ENCODE peak calls at places on chromosomes 7 and 10, in five cellular contexts. N is lower leg skin, T is endothelial cell of umbilical vein, P is uterus, G is A549. V is an unnamed sample.

GRCh38 chr7:140209866-140210609 is 33.3 kb upstream of the KDM7A start:
- DNase-seq in T (no peak), G (no peak), P (no peak), N (no peak), V (no peak)

GRCh38 chr7:23287612-23288011 is 11.5 kb upstream of the MALSU1 start:
- DNase-seq in T (no peak), G (no peak), N (no peak), P (no peak), V (no peak)

GRCh38 chr10:21528452-21529235 is 3.2 kb upstream of the SKIDA1 start:
- DNase-seq in T (peak), N (no peak), P (no peak), G (no peak), V (no peak)

GRCh38 chr7:129831424-129832058 is 121.2 kb downstream of the UBE2H start:
- DNase-seq in P (peak), G (peak), N (no peak), T (peak), V (no peak)

GRCh38 chr10:68223535-68224165 is 8.3 kb downstream of the ATOH7 start:
- DNase-seq in G (no peak), N (no peak), T (no peak), P (no peak), V (no peak)

GRCh38 chr10:114045071-114045737 is 1.5 kb downstream of the ADRB1 start:
- DNase-seq in G (no peak), N (peak), T (peak), P (no peak), V (peak)

GRCh38 chr7:150368098-150368883 is at the start of gene REPIN1:
- DNase-seq in T (peak), P (peak), G (peak), N (peak), V (peak)

GRCh38 chr7:91082038-91082437 is 182.2 kb upstream of the FZD1 start:
- DNase-seq in T (no peak), P (no peak), G (no peak), N (no peak), V (no peak)

GRCh38 chr10:110411047-110411410 is 86.7 kb upstream of the DUSP5 start:
- DNase-seq in T (peak), G (no peak), P (peak), N (no peak), V (no peak)

GRCh38 chr10:93993782-93994668 is at the start of gene PLCE1:
- DNase-seq in T (no peak), N (peak), G (peak), P (peak), V (peak)

GRCh38 chr10:28177944-28178637 is 124.8 kb downstream of the MPP7 start:
- DNase-seq in P (no peak), G (no peak), N (no peak), T (peak), V (no peak)

GRCh38 chr7:100563809-100564400 is 9.8 kb downstream of the SAP25 start:
- DNase-seq in N (peak), T (peak), G (peak), P (peak), V (peak)

GRCh38 chr7:27188666-27189559 is 3.9 kb upstream of the HOXA11 start:
- DNase-seq in T (peak), G (no peak), P (peak), N (peak), V (no peak)

GRCh38 chr7:79284226-79284625 is 169.2 kb downstream of the MAGI2 start:
- DNase-seq in G (no peak), P (no peak), N (no peak), T (no peak), V (no peak)

GRCh38 chr7:17490825-17491224 is 192.4 kb downstream of the AHR start:
- DNase-seq in N (no peak), G (no peak), P (no peak), T (no peak), V (no peak)

GRCh38 chr7:43758029-43758860 is at the start of gene BLVRA:
- DNase-seq in G (peak), P (peak), N (peak), T (peak), V (peak)
- TF ChIP-seq POLR2A in G (peak), P (peak), N (no peak), T (no peak), V (no peak)

GRCh38 chr7:327991-328702 is 38.2 kb downstream of the FOXL3 start:
- DNase-seq in G (no peak), P (no peak), T (no peak), N (no peak), V (no peak)
- TF ChIP-seq POLR2A in G (no peak), P (no peak), T (no peak), N (no peak), V (no peak)

DNA sequence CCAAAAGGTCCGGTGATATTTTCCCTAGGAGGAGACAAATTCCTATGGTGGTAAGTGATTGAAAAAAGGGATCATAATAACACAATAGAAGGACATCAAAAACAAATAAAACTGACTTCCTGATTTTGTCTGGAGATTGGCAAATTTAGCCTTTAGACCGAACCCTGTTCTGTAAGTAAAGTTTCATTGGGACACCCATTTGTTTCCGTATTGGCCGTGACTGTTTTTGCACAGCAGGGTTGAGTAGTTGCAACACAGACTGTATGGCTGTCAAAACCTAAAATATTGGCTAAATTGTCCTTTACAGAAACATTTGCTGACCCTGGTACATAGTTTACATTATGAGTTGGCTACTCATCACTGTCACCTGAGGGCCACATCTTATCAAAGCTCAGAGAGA is 168.7 kb downstream of the PRKCQ start:
- DNase-seq in N (no peak), P (no peak), G (no peak), T (no peak), V (no peak)
- TF ChIP-seq POLR2A in N (no peak), P (no peak), G (no peak), T (no peak), V (no peak)

GRCh38 chr7:132379292-132379691 is 197.0 kb downstream of the PLXNA4 start:
- DNase-seq in P (no peak), N (no peak), G (no peak), T (no peak), V (no peak)
- TF ChIP-seq POLR2A in P (no peak), N (no peak), G (no peak), T (no peak), V (no peak)

DNA sequence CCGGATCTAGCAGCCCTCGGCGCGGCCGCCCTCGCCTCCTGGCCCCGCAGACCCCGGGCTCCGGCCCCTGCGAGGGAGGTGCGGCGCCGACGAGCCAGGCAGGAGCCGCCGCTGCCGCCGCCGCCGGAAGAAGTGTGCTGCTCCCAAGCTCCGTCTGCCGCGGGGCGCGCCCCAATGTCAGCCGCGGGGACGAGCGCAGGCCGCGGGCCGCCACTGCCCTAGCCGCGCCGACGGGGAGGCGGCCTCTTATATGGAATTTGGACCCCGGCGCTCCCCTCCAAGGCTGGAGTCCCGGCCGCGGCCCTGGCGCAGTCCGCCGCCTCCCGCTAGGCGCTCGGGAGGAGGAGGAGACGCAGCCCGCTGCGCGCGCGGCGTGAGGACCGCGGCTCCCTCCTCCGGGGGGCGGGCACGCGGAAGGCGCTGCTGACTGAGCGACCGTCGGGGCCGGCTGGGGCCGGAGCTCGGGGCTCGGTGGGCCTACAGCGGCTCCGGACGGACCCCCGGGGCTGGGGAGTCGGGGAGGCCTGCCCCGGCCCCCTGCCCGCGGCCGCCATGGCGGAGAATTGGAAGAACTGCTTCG is at the start of gene TRIM8:
- DNase-seq in T (peak), P (peak), N (no peak), G (peak), V (peak)
- TF ChIP-seq POLR2A in T (no peak), P (no peak), N (no peak), G (peak), V (no peak)

GRCh38 chr7:5423844-5424688 is 432 bp upstream of the TNRC18 start:
- DNase-seq in P (peak), G (peak), N (peak), T (peak), V (peak)

GRCh38 chr7:5421626-5422323 is 1.9 kb downstream of the TNRC18 start:
- DNase-seq in G (peak), P (peak), T (peak), N (peak), V (peak)

GRCh38 chr7:5424689-5425506 is 1.3 kb upstream of the TNRC18 start:
- DNase-seq in G (no peak), N (peak), T (peak), P (peak), V (peak)

GRCh38 chr7:5422324-5423271 is 1.0 kb downstream of the TNRC18 start:
- DNase-seq in G (peak), N (no peak), P (peak), T (peak), V (no peak)

GRCh38 chr7:5423272-5423843 is at the start of gene TNRC18:
- DNase-seq in N (peak), T (no peak), G (peak), P (peak), V (peak)
- TF ChIP-seq POLR2A in N (no peak), T (no peak), G (no peak), P (peak), V (no peak)

DNA sequence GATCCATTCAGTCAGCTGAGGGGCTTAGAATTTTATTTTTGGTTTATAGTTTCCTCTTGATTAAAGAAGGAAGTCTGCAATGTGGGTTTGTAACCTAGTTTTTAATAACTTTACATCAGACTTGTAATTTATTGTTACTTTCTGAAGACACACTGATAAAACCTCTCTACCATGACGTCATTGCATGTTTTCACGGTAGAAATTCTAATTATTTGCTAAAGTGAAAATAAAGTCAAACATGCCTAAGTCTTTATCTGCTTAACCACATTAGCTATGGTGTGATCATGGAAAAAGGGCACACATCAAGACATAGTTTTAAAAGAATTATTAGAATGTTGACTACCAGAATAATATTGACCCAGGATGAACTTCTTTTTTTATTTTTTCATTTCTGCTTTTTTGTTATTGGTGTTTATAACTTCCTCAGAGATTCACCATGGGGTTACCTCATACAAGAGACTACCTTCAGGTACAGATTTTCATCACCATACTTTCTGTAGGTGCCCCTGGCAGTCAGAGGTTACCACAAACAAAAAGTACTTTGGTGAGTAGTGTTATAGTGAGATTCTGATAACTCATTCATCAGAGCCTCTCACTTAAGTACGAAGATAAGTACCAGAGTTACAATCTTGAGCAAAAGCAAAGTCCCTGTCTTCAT is 7.0 kb upstream of the PANK1 start:
- DNase-seq in P (no peak), G (no peak), N (no peak), T (no peak), V (no peak)
- TF ChIP-seq POLR2A in P (no peak), G (no peak), N (no peak), T (no peak), V (no peak)

GRCh38 chr10:103472005-103472404 is 7.0 kb downstream of the CALHM3 start:
- DNase-seq in P (no peak), T (no peak), G (no peak), N (no peak), V (no peak)
- TF ChIP-seq POLR2A in P (no peak), T (no peak), G (no peak), N (no peak), V (no peak)

V was measured in heart left ventricle.